ENCODE peak calls at places on chromosomes 7 and 10, in nine cellular contexts. Z, A, D, H, M, B, P, Y and U are unnamed samples.

GRCh38 chr10:21173964-21174669 is 277.0 kb upstream of the NEBL start:
- DNase-seq in Z (no peak), A (peak), D (no peak), H (peak), M (peak), B (peak), P (no peak), Y (peak), U (no peak)

GRCh38 chr10:43043342-43043772 is 33.5 kb upstream of the RET start:
- DNase-seq in Z (peak), A (no peak), D (no peak), H (no peak), M (no peak), B (peak), P (no peak), Y (no peak), U (no peak)

GRCh38 chr7:107890493-107890961 is 456 bp upstream of the DLD start:
- DNase-seq in Z (peak), A (no peak), D (no peak), H (no peak), M (no peak), B (no peak), P (no peak), Y (no peak), U (no peak)

GRCh38 chr7:95828824-95829428 is 56.6 kb downstream of the DYNC1I1 start:
- DNase-seq in Z (no peak), A (no peak), D (no peak), H (no peak), M (no peak), B (no peak), P (no peak), Y (no peak), U (no peak)

GRCh38 chr7:138864667-138865066 is 66.7 kb upstream of the ATP6V0A4 start:
- DNase-seq in Z (no peak), A (peak), D (peak), H (peak), M (no peak), B (peak), P (peak), Y (no peak), U (no peak)

GRCh38 chr7:114364151-114364550 is 50.5 kb upstream of the FOXP2 start:
- DNase-seq in Z (no peak), A (no peak), D (no peak), H (no peak), M (no peak), B (no peak), P (no peak), Y (no peak), U (no peak)

GRCh38 chr7:77529279-77529678 is 7.8 kb upstream of the PTPN12 start:
- DNase-seq in Z (no peak), A (no peak), D (no peak), H (no peak), M (no peak), B (no peak), P (no peak), Y (no peak), U (no peak)

GRCh38 chr10:100934084-100934659 is 21.4 kb downstream of the SLF2 start:
- DNase-seq in Z (no peak), A (peak), D (no peak), H (peak), M (no peak), B (no peak), P (no peak), Y (peak), U (no peak)

GRCh38 chr7:13279854-13280435 is 592.5 kb downstream of the ARL4A start:
- DNase-seq in Z (no peak), A (peak), D (no peak), H (peak), M (no peak), B (no peak), P (peak), Y (peak), U (no peak)

GRCh38 chr10:21260060-21260792 is 265.3 kb downstream of the SKIDA1 start:
- DNase-seq in Z (no peak), A (peak), D (no peak), H (peak), M (peak), B (no peak), P (peak), Y (no peak), U (no peak)

GRCh38 chr7:153835104-153835503 is 217.1 kb upstream of the DPP6 start:
- DNase-seq in Z (no peak), A (no peak), D (no peak), H (no peak), M (no peak), B (no peak), P (no peak), Y (no peak), U (no peak)

DNA sequence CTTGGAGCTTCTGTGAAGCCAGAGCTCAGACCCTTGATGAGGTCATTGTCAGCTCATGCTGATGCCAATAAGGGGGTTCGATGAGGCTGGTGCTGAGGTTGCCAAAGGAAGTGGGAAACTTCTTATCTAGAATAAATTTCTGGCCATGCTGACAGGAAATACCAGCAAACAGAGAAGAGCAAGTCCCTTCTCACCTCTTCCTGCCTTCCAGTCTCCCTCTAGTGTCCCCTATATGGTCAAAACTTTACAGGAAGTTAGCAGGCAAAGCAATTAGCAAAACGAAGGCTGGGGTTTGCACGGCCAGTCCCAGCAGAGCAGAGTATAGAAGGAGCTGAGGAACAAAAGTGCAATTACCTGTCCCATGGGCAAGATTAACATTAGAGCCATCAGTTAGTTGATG is 15.1 kb upstream of the NEUROG3 start:
- DNase-seq in Z (no peak), A (no peak), D (no peak), H (no peak), M (no peak), B (no peak), P (no peak), Y (no peak), U (no peak)
- TF ChIP-seq CTCF in Z (no peak), A (no peak), D (no peak), H (no peak), M (no peak), B (peak), P (no peak), Y (no peak), U (no peak)

GRCh38 chr7:50068026-50068425 is 25.0 kb downstream of the ZPBP start:
- DNase-seq in Z (no peak), A (peak), D (no peak), H (peak), M (no peak), B (no peak), P (peak), Y (peak), U (no peak)
- TF ChIP-seq CTCF in Z (peak), A (no peak), D (no peak), H (no peak), M (peak), B (peak), P (peak), Y (peak), U (peak)

GRCh38 chr10:73333202-73333601 is 25.5 kb downstream of the CFAP70 start:
- DNase-seq in Z (no peak), A (no peak), D (no peak), H (no peak), M (no peak), B (no peak), P (no peak), Y (no peak), U (no peak)
- TF ChIP-seq CTCF in Z (no peak), A (no peak), D (no peak), H (no peak), M (no peak), B (no peak), P (no peak), Y (no peak), U (no peak)

GRCh38 chr7:140122975-140123374 is 53.8 kb downstream of the KDM7A start:
- DNase-seq in Z (no peak), A (no peak), D (no peak), H (no peak), M (no peak), B (no peak), P (no peak), Y (no peak), U (no peak)
- TF ChIP-seq CTCF in Z (no peak), A (no peak), D (no peak), H (no peak), M (no peak), B (no peak), P (no peak), Y (no peak), U (no peak)

GRCh38 chr7:141654551-141654950 is 47.4 kb downstream of the DENND11 start:
- DNase-seq in Z (no peak), A (peak), D (peak), H (peak), M (no peak), B (peak), P (peak), Y (peak), U (no peak)
- TF ChIP-seq CTCF in Z (peak), A (peak), D (peak), H (peak), M (peak), B (peak), P (peak), Y (peak), U (peak)

GRCh38 chr10:46787321-46787615 is 124.0 kb upstream of the PTPN20 start:
- DNase-seq in Z (no peak), A (peak), D (no peak), H (peak), M (no peak), B (no peak), P (peak), Y (peak), U (peak)
- TF ChIP-seq CTCF in Z (no peak), A (peak), D (peak), H (no peak), M (peak), B (no peak), P (no peak), Y (no peak), U (peak)